ENCODE peak calls at places on chromosomes 16 and 17, in nine cellular contexts. Z is H9, D is adrenal gland, G is GM23338, A is left lung, U is tibial nerve, T is HCT116, S is fibroblast of lung, Q is sigmoid colon. W is an unnamed sample. For H3K4me1, the result is how much of the 10 kb centered on the place peaks cover.

GRCh38 chr16:76614255-76614654 is 337.1 kb downstream of the CNTNAP4 start:
- DNase-seq in Z (no peak), D (no peak), G (no peak), A (no peak), U (no peak), T (no peak), S (no peak), Q (no peak), W (no peak)

GRCh38 chr17:72233981-72234380 is 113.2 kb downstream of the SOX9 start:
- DNase-seq in Z (no peak), D (no peak), G (no peak), A (no peak), U (no peak), T (no peak), S (no peak), Q (no peak), W (no peak)

GRCh38 chr17:27975146-27976011 is 67.1 kb upstream of the NLK start:
- DNase-seq in Z (no peak), D (peak), G (no peak), A (no peak), U (no peak), T (no peak), S (no peak), Q (no peak), W (no peak)

GRCh38 chr16:55641430-55642056 is 14.2 kb upstream of the SLC6A2 start:
- DNase-seq in Z (peak), D (no peak), G (no peak), A (no peak), U (no peak), T (no peak), S (peak), Q (no peak), W (no peak)

GRCh38 chr16:30354423-30355143 is 525 bp downstream of the CD2BP2 start:
- DNase-seq in Z (no peak), D (no peak), G (peak), A (peak), U (peak), T (no peak), S (no peak), Q (no peak), W (no peak)

GRCh38 chr17:56592487-56593072 is 919 bp upstream of the NOG start:
- DNase-seq in Z (peak), D (peak), G (peak), A (peak), U (no peak), T (no peak), S (peak), Q (no peak), W (peak)

GRCh38 chr17:79956853-79957252 is 78.8 kb downstream of the TBC1D16 start:
- DNase-seq in Z (no peak), D (no peak), G (no peak), A (no peak), U (no peak), T (no peak), S (no peak), Q (peak), W (no peak)

GRCh38 chr16:53054670-53055485 is at the start of gene CHD9:
- DNase-seq in Z (peak), D (peak), G (peak), A (peak), U (peak), T (peak), S (peak), Q (peak), W (peak)

GRCh38 chr16:21650517-21650916 is 1.9 kb downstream of the IGSF6 start:
- DNase-seq in Z (no peak), D (no peak), G (no peak), A (no peak), U (no peak), T (no peak), S (no peak), Q (no peak), W (no peak)

GRCh38 chr16:89422905-89423630 is 67.3 kb downstream of the ANKRD11 start:
- DNase-seq in Z (no peak), D (peak), G (peak), A (no peak), U (no peak), T (no peak), S (peak), Q (no peak), W (no peak)

GRCh38 chr16:24729967-24730815 is 740 bp downstream of the TNRC6A start:
- DNase-seq in Z (no peak), D (no peak), G (peak), A (peak), U (no peak), T (no peak), S (peak), Q (peak), W (peak)

GRCh38 chr16:69123894-69124293 is 8.5 kb downstream of the CHTF8 start:
- DNase-seq in Z (no peak), D (peak), G (peak), A (no peak), U (no peak), T (no peak), S (peak), Q (no peak), W (peak)

GRCh38 chr16:49816782-49817370 is 39.0 kb downstream of the ZNF423 start:
- DNase-seq in Z (no peak), D (no peak), G (no peak), A (no peak), U (no peak), T (no peak), S (no peak), Q (no peak), W (no peak)

GRCh38 chr16:46830417-46830901 is 521 bp downstream of the C16orf87 start:
- DNase-seq in Z (no peak), D (peak), G (peak), A (peak), U (no peak), T (no peak), S (no peak), Q (no peak), W (peak)

GRCh38 chr16:4386951-4387565 is 15.4 kb downstream of the VASN start:
- DNase-seq in Z (no peak), D (no peak), G (no peak), A (no peak), U (no peak), T (no peak), S (no peak), Q (no peak), W (no peak)

GRCh38 chr16:69404275-69404805 is 18.5 kb upstream of the TERF2 start:
- DNase-seq in Z (no peak), D (peak), G (peak), A (peak), U (no peak), T (peak), S (peak), Q (no peak), W (peak)

GRCh38 chr17:83121921-83122820 is 42.8 kb downstream of the METRNL start:
- DNase-seq in Z (peak), D (no peak), G (no peak), A (no peak), U (no peak), T (no peak), S (no peak), Q (no peak), W (no peak)

GRCh38 chr16:57564571-57565270 is 22.3 kb downstream of the ADGRG5 start:
- DNase-seq in Z (no peak), D (no peak), G (no peak), A (no peak), U (no peak), T (no peak), S (peak), Q (no peak), W (no peak)

GRCh38 chr17:76868669-76869208 is 535 bp downstream of the MGAT5B start:
- DNase-seq in Z (no peak), D (no peak), G (peak), A (no peak), U (no peak), T (no peak), S (no peak), Q (no peak), W (no peak)

GRCh38 chr16:30149250-30149885 is 26.3 kb upstream of the MAPK3 start:
- DNase-seq in Z (no peak), D (no peak), G (no peak), A (no peak), U (no peak), T (no peak), S (no peak), Q (no peak), W (no peak)

GRCh38 chr17:80096531-80097306 is 4.7 kb upstream of the GAA start:
- DNase-seq in Z (no peak), D (no peak), G (no peak), A (no peak), U (no peak), T (no peak), S (no peak), Q (peak), W (no peak)

GRCh38 chr17:62706598-62707424 is 79.3 kb downstream of the MRC2 start:
- DNase-seq in Z (peak), D (peak), G (no peak), A (peak), U (no peak), T (no peak), S (no peak), Q (no peak), W (no peak)

GRCh38 chr17:62705116-62705515 is 77.6 kb downstream of the MRC2 start:
- DNase-seq in Z (no peak), D (no peak), G (no peak), A (peak), U (no peak), T (no peak), S (no peak), Q (peak), W (no peak)

GRCh38 chr17:62707425-62707739 is 79.9 kb downstream of the MRC2 start:
- DNase-seq in Z (peak), D (peak), G (no peak), A (peak), U (no peak), T (no peak), S (no peak), Q (no peak), W (no peak)

GRCh38 chr17:62705781-62706597 is 78.5 kb downstream of the MRC2 start:
- DNase-seq in Z (peak), D (no peak), G (peak), A (peak), U (no peak), T (no peak), S (no peak), Q (peak), W (no peak)

GRCh38 chr17:62708587-62708986 is 81.1 kb downstream of the MRC2 start:
- DNase-seq in Z (peak), D (no peak), G (no peak), A (no peak), U (no peak), T (no peak), S (peak), Q (no peak), W (no peak)
- TF ChIP-seq CTCF in Z (no peak), D (no peak), G (no peak), A (no peak), U (no peak), T (no peak), S (no peak), Q (no peak), W (no peak)

DNA sequence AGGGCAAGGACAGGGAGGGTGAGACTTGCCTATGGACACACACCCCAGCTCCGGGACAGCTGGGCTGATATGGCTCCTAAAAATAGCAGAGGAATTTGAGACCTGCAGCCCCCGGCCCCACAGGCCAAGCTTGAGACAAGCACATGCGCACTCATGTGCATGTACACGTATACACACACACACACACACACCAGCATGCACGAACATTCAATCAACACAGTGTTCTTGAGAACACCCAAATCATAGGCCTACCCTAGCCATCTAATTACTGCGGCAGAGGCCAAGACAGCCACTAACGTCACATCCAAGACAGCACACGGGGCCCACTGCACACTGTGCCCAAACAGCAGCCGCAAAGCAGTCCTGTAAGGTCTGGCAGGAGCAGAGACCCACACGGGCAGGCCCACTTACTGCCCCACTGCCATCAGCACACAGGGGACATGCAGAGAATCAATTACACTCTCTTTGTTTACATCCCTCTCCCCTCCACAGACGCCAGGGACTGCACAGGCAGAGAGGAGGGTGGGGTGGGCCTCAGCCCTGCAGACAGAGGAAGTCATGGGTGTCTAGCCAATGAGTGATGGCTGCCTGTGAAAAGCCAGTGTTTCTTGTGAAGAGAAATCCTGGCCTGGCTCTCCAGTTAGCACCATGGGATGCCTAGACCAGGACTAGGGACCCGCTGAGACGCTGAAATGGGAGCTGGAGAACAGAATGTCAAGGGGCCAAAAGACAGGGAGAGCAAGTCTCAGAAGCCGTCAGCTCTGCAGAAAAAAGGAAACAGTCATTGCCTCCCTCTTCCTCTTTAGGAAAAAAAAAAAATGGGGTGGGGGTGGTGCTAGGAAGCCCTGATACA is 39.3 kb downstream of the MYO18A start:
- DNase-seq in Z (no peak), D (no peak), G (peak), A (no peak), U (no peak), T (no peak), S (peak), Q (no peak), W (peak)
- H3K4me1 ChIP-seq in Z (under half), D (half or more), G (under half), A (under half), U (under half), T (half or more), S (under half), Q (under half), W (under half)

GRCh38 chr16:71567931-71568330 is 9.0 kb downstream of the TAT start:
- DNase-seq in Z (no peak), D (no peak), G (no peak), A (no peak), U (no peak), T (no peak), S (no peak), Q (no peak), W (no peak)

GRCh38 chr16:71564377-71564967 is 12.4 kb downstream of the TAT start:
- DNase-seq in Z (no peak), D (no peak), G (peak), A (no peak), U (peak), T (no peak), S (no peak), Q (no peak), W (no peak)

GRCh38 chr16:71568541-71568940 is 8.4 kb downstream of the TAT start:
- DNase-seq in Z (no peak), D (no peak), G (no peak), A (no peak), U (no peak), T (no peak), S (no peak), Q (no peak), W (no peak)

GRCh38 chr16:71562552-71562951 is 14.3 kb downstream of the TAT start:
- DNase-seq in Z (no peak), D (no peak), G (no peak), A (no peak), U (no peak), T (no peak), S (no peak), Q (no peak), W (no peak)

DNA sequence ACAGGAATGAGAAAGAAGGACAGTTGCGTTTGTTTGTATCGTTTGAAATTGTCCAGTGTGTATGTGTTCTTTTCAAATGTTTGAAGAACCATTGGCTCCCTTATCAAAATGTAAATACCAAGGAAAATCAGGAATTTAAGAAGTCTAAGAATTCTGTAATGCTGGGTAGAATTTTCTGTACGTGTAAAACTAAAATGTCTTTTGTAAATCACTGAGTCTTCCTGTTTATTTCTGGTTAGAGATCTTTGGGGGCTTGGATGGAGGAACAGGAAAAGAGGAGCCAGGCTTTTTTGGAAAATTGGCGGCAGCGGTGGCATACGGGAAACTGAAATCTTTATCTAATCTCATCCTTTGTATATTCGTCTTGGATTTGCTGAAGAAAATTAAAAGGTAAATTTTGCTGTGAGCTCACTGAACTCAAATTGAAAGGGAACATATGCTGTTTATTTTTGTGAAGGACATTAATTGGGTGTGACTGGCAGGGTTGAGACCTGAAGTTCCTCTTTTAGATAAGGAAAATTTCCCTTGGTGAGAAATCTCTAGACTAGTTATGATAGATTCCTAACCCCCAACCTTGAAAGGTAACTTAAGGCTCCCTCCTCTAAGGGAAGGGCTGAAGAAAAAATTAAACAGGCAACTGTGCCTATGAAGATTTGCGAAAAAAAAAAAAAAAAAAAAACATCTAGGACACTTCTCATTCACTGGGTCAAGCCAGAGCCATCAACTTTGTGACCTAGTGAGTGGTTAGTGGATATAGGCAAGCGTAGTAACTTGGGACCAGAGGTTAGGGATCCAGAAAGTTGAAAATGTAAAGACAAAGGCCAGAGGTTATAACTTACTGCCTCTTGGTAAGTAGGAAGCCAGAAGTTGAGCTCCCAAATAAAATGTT is 10.8 kb downstream of the TAT start:
- DNase-seq in Z (no peak), D (no peak), G (no peak), A (no peak), U (no peak), T (no peak), S (no peak), Q (no peak), W (no peak)
- H3K27ac ChIP-seq in Z (no peak), D (peak), G (no peak), A (peak), U (no peak), T (peak), S (no peak), Q (no peak), W (no peak)

GRCh38 chr17:57874434-57875108 is 24.7 kb upstream of the MRPS23 start:
- DNase-seq in Z (peak), D (peak), G (peak), A (peak), U (peak), T (no peak), S (peak), Q (peak), W (peak)

GRCh38 chr17:57876023-57876865 is 26.4 kb upstream of the MRPS23 start:
- DNase-seq in Z (peak), D (no peak), G (peak), A (no peak), U (no peak), T (no peak), S (no peak), Q (no peak), W (no peak)

GRCh38 chr17:57874058-57874419 is 24.2 kb upstream of the MRPS23 start:
- DNase-seq in Z (peak), D (no peak), G (no peak), A (no peak), U (no peak), T (no peak), S (no peak), Q (no peak), W (no peak)

GRCh38 chr17:57876866-57877237 is 27.0 kb upstream of the MRPS23 start:
- DNase-seq in Z (no peak), D (no peak), G (no peak), A (no peak), U (no peak), T (no peak), S (no peak), Q (no peak), W (no peak)

DNA sequence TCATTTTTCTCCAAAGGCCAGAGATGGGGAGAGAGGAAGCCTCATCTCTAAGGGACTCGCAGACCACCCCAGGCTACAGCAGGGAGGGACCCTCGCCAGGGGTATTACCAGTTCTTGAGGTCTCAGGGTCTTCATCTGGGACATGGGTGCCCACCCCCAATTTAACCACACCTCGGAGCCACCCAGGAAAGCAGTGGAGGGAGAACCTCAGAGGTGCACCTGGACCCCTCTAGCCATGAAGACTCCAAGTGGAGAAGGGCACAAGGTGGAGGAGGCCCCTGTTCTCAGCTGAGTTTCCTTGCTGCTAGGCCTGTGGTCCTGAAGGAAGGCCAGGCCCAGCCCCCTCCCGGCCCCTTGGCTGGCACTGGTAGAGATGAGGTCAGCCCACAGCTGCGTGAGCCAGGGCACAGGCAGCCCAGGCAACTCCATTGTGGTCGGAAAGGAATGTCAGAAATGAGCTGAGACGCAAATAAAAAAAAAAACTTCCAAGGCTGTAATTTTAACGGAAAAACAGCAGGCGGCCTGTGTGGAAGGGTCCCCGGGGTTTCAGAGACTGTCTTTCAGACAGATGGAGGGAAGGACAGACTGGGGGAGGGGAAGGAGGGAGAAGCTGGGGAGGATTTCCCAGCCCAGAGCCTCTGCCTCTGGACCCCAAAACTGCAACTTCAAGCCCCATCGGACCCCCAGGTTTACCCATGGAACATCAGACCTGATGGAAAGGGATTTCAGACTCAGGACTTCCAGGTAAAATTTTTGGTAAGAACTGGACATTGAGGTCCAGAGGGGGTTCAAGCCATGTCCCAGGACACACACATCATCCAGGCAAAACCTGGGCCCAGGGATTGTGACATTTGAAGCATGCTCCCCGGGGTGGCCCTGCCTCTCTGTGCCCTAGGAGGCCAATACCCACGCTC is 25.5 kb upstream of the MRPS23 start:
- DNase-seq in Z (peak), D (peak), G (peak), A (peak), U (peak), T (peak), S (peak), Q (peak), W (peak)
- TF ChIP-seq CTCF in Z (peak), D (peak), G (no peak), A (no peak), U (peak), T (no peak), S (peak), Q (peak), W (peak)

GRCh38 chr16:12614662-12615278 is 188.9 kb downstream of the CPPED1 start:
- DNase-seq in Z (no peak), D (no peak), G (no peak), A (no peak), U (no peak), T (no peak), S (no peak), Q (no peak), W (no peak)
- H3K4me1 ChIP-seq in Z (under half), D (under half), G (under half), A (under half), U (under half), T (half or more), S (under half), Q (under half), W (under half)